ENCODE peak calls at places on chromosomes 6 and 20, in four cellular contexts. D is AG04449; J is activated T-cell treated with anti-CD3 and anti-CD28 coated beads, Interleukin-2, amount 50 U/mL, for 24 hours; V is NCI-H1694 treated with DMSO at 0.1 percent for 48 hours. R is an unnamed sample.
A peak's percentile ranks its signal among the peaks of the same experiment; 100 is the strongest.

GRCh38 chr6:47188588-47189021 is 121.1 kb downstream of the TNFRSF21 start:
- DNase-seq in J (no peak), V (no peak), D (no peak), R (no peak)

GRCh38 chr6:158797331-158798202 is 21.6 kb downstream of the EZR start:
- DNase-seq in D (peak; percentile 72), J (no peak), V (no peak), R (peak; percentile 79)

GRCh38 chr20:63355781-63356295 is 5.3 kb downstream of the CHRNA4 start:
- DNase-seq in D (no peak), V (no peak), J (no peak), R (no peak)

GRCh38 chr20:25145131-25145530 is 50.4 kb upstream of the ENTPD6 start:
- DNase-seq in D (no peak), V (no peak), J (no peak), R (no peak)

GRCh38 chr6:131819507-131820228 is 11.8 kb downstream of the ENPP1 start:
- DNase-seq in V (no peak), D (no peak), J (no peak), R (no peak)

GRCh38 chr20:15854871-15855270 is 718.4 kb downstream of the KIF16B start:
- DNase-seq in V (no peak), D (no peak), J (no peak), R (no peak)

GRCh38 chr6:5384276-5384675 is 123.0 kb downstream of the FARS2 start:
- DNase-seq in J (no peak), D (no peak), V (no peak), R (no peak)

GRCh38 chr6:159221486-159222170 is 52.4 kb downstream of the FNDC1 start:
- DNase-seq in V (no peak), D (no peak), J (no peak), R (no peak)

GRCh38 chr6:154276810-154277577 is 79.6 kb downstream of the IPCEF1 start:
- DNase-seq in D (no peak), J (no peak), V (peak; percentile 32), R (no peak)

GRCh38 chr6:90295854-90296345 is 743 bp downstream of the BACH2 start:
- DNase-seq in D (no peak), J (peak; percentile 81), V (peak; percentile 28), R (no peak)

GRCh38 chr6:44446626-44447297 is 59.3 kb downstream of the CDC5L start:
- DNase-seq in J (no peak), D (peak; percentile 69), V (no peak), R (peak; percentile 63)

GRCh38 chr20:25103526-25103925 is 21.6 kb upstream of the VSX1 start:
- DNase-seq in J (no peak), V (no peak), D (no peak), R (no peak)

GRCh38 chr6:118485601-118486550 is 62.2 kb upstream of the PLN start:
- DNase-seq in J (no peak), D (no peak), V (no peak), R (no peak)

GRCh38 chr20:46933150-46933549 is 38.5 kb downstream of the EYA2 start:
- DNase-seq in J (no peak), D (no peak), V (no peak), R (no peak)

GRCh38 chr6:32046450-32047083 is 8.4 kb downstream of the CYP21A2 start:
- DNase-seq in D (no peak), V (no peak), J (no peak), R (no peak)

GRCh38 chr6:692356-692851 is 535 bp downstream of the EXOC2 start:
- DNase-seq in D (no peak), V (no peak), J (peak; percentile 85), R (no peak)

R was measured in GM04503.